ENCODE peak calls at places on chromosomes 5 and 9, in five cellular contexts. P is body of pancreas; Z is RPMI8226; V is stimulated activated CD8-positive, alpha-beta memory T cell treated with anti-CD3 and anti-CD28 coated beads, Interleukin-4, amount 100 ng/mL, for 24 hours; G is AG20443. C is an unnamed sample.

GRCh38 chr5:169941542-169941941 is 38.8 kb downstream of the INSYN2B start:
- DNase-seq in P (no peak), Z (no peak), V (no peak), G (peak), C (no peak)

GRCh38 chr9:14238518-14238917 is 75.4 kb downstream of the NFIB start:
- DNase-seq in P (no peak), Z (no peak), V (no peak), G (no peak), C (no peak)

GRCh38 chr5:42583322-42583721 is 160.1 kb downstream of the GHR start:
- DNase-seq in P (peak), Z (peak), V (no peak), G (peak), C (no peak)

GRCh38 chr5:107917983-107918382 is 247.2 kb upstream of the EFNA5 start:
- DNase-seq in P (no peak), Z (no peak), V (no peak), G (peak), C (no peak)

GRCh38 chr9:7371032-7371431 is 428.5 kb downstream of the DMAC1 start:
- DNase-seq in P (no peak), Z (no peak), V (no peak), G (no peak), C (no peak)

GRCh38 chr5:168427224-168427623 is 59.0 kb upstream of the RARS1 start:
- DNase-seq in P (no peak), Z (no peak), V (no peak), G (no peak), C (no peak)

GRCh38 chr9:105694848-105695581 is 674 bp downstream of the TMEM38B start:
- DNase-seq in P (peak), Z (peak), V (peak), G (peak), C (peak)

GRCh38 chr5:128208436-128208835 is 124.9 kb downstream of the SLC12A2 start:
- DNase-seq in P (no peak), Z (no peak), V (no peak), G (no peak), C (no peak)

GRCh38 chr5:43121565-43122484 is 1.1 kb downstream of the ZNF131 start:
- DNase-seq in P (peak), Z (peak), V (peak), G (peak), C (no peak)

GRCh38 chr5:72063219-72063819 is 44.0 kb upstream of the MAP1B start:
- DNase-seq in P (no peak), Z (peak), V (no peak), G (peak), C (no peak)

GRCh38 chr5:64188776-64189175 is 23.1 kb downstream of the RNF180 start:
- DNase-seq in P (no peak), Z (peak), V (no peak), G (no peak), C (no peak)

GRCh38 chr9:96186601-96187011 is 115.4 kb downstream of the HSD17B3 start:
- DNase-seq in P (peak), Z (no peak), V (no peak), G (no peak), C (no peak)

GRCh38 chr9:129197978-129198736 is 20.1 kb upstream of the IER5L start:
- DNase-seq in P (peak), Z (no peak), V (no peak), G (peak), C (no peak)

GRCh38 chr5:120062515-120062917 is 401.6 kb upstream of the PRR16 start:
- DNase-seq in P (no peak), Z (no peak), V (no peak), G (peak), C (no peak)

GRCh38 chr9:134049236-134049635 is 18.6 kb downstream of the BRD3 start:
- DNase-seq in P (peak), Z (no peak), V (no peak), G (no peak), C (no peak)

GRCh38 chr5:155773680-155774079 is 553.3 kb upstream of the SGCD start:
- DNase-seq in P (no peak), Z (no peak), V (peak), G (peak), C (no peak)

GRCh38 chr5:132225165-132226032 is 2.3 kb downstream of the P4HA2 start:
- DNase-seq in P (peak), Z (peak), V (no peak), G (peak), C (no peak)

GRCh38 chr9:83937861-83938455 is 16.7 kb upstream of the KIF27 start:
- DNase-seq in P (peak), Z (peak), V (no peak), G (peak), C (no peak)

GRCh38 chr9:1458503-1458902 is 408.3 kb downstream of the DMRT2 start:
- DNase-seq in P (no peak), Z (no peak), V (no peak), G (peak), C (no peak)

GRCh38 chr5:135436856-135437795 is 10.0 kb downstream of the DCANP1 start:
- DNase-seq in P (peak), Z (no peak), V (no peak), G (peak), C (no peak)

GRCh38 chr5:61178702-61179101 is 16.4 kb upstream of the SMIM15 start:
- DNase-seq in P (no peak), Z (no peak), V (no peak), G (no peak), C (no peak)

GRCh38 chr5:157602505-157602904 is 26.9 kb upstream of the ADAM19 start:
- DNase-seq in P (no peak), Z (peak), V (no peak), G (no peak), C (no peak)

GRCh38 chr5:352639-353598 is 31.4 kb downstream of the AHRR start:
- DNase-seq in P (no peak), Z (no peak), V (no peak), G (peak), C (no peak)

GRCh38 chr5:171858303-171858702 is 72.7 kb downstream of the SMIM23 start:
- DNase-seq in P (no peak), Z (peak), V (no peak), G (no peak), C (no peak)

C was measured in effector CD8-positive, alpha-beta T cell.